ENCODE peak calls at places on chromosomes 4 and X, in six cellular contexts. T is activated CD8-positive, alpha-beta memory T cell treated with anti-CD3 and anti-CD28 coated beads, Interleukin-2, amount 10 ng/mL, durations not matched to agents 7 days and 5 days; M is stimulated activated naive CD8-positive, alpha-beta T cell treated with anti-CD3 and anti-CD28 coated beads, Interleukin-15, amount 100 ng/mL, for 72 hours; S is activated CD4-positive, alpha-beta T cell treated with anti-CD3 and anti-CD28 coated beads for 36 hours; E is right lobe of liver; L is activated CD8-positive, alpha-beta T cell treated with anti-CD3 and anti-CD28 coated beads, Interleukin-2, amount 10 ng/mL, durations not matched to agents 7 days and 5 days. G is an unnamed sample.

GRCh38 chr4:155248002-155248896 is 39.8 kb downstream of the NPY2R start:
- ATAC-seq in M (no peak), S (no peak), E (no peak), T (no peak), L (no peak), G (no peak)

GRCh38 chr4:171813195-171813955 is at the start of gene GALNTL6:
- ATAC-seq in M (peak), E (peak), T (no peak), L (no peak), S (no peak), G (no peak)

GRCh38 chr4:123415977-123416376 is 19.4 kb downstream of the SPRY1 start:
- ATAC-seq in E (no peak), S (peak), T (peak), L (peak), M (peak), G (peak)

GRCh38 chr4:54281060-54281781 is 52.1 kb downstream of the PDGFRA start:
- ATAC-seq in L (no peak), T (no peak), S (no peak), E (peak), M (no peak), G (no peak)

GRCh38 chr4:82528868-82529267 is 32.9 kb downstream of the TMEM150C start:
- ATAC-seq in L (no peak), T (no peak), S (no peak), M (no peak), E (peak), G (no peak)

GRCh38 chrX:48480142-48480541 is 4.1 kb downstream of the FTSJ1 start:
- ATAC-seq in M (no peak), S (no peak), L (no peak), E (no peak), T (no peak), G (no peak)

GRCh38 chr4:74794341-74794801 is at the start of gene BTC:
- ATAC-seq in E (peak), T (no peak), M (peak), L (peak), S (peak), G (no peak)

GRCh38 chr4:168483786-168484185 is 3.5 kb upstream of the DDX60L start:
- ATAC-seq in L (no peak), M (no peak), E (no peak), T (no peak), S (no peak), G (no peak)

GRCh38 chr4:95513022-95513421 is 35.8 kb downstream of the UNC5C start:
- ATAC-seq in L (no peak), E (no peak), M (no peak), T (no peak), S (no peak), G (no peak)

GRCh38 chrX:102154900-102155805 is 624 bp downstream of the BEX5 start:
- ATAC-seq in L (peak), M (peak), S (peak), E (peak), T (peak), G (peak)

GRCh38 chrX:57329008-57329407 is 42.5 kb downstream of the FAAH2 start:
- ATAC-seq in L (no peak), T (no peak), E (peak), S (no peak), M (no peak), G (no peak)

GRCh38 chr4:73021634-73022033 is 47.9 kb downstream of the COX18 start:
- ATAC-seq in E (peak), S (peak), L (no peak), T (no peak), M (peak), G (peak)

GRCh38 chr4:123158576-123158975 is 236.2 kb upstream of the NUDT6 start:
- ATAC-seq in M (no peak), T (no peak), E (no peak), S (no peak), L (no peak), G (no peak)

GRCh38 chr4:35286434-35286833 is 957.9 kb downstream of the ARAP2 start:
- ATAC-seq in T (no peak), E (no peak), M (no peak), S (no peak), L (no peak), G (no peak)

GRCh38 chrX:40734956-40735317 is 405 bp downstream of the MED14 start:
- ATAC-seq in E (peak), T (no peak), M (peak), S (peak), L (no peak), G (peak)

GRCh38 chrX:39616098-39616729 is 481.5 kb downstream of the BCOR start:
- ATAC-seq in T (no peak), S (no peak), M (no peak), L (no peak), E (no peak), G (no peak)

GRCh38 chr4:39120418-39120817 is 58.4 kb downstream of the KLHL5 start:
- ATAC-seq in L (no peak), M (no peak), S (no peak), T (no peak), E (no peak), G (no peak)

GRCh38 chr4:48603366-48604003 is 113.4 kb downstream of the ZAR1 start:
- ATAC-seq in S (no peak), L (no peak), M (no peak), T (no peak), E (peak), G (no peak)

GRCh38 chr4:169927280-169927679 is 98.9 kb downstream of the MFAP3L start:
- ATAC-seq in M (no peak), E (peak), T (no peak), S (no peak), L (no peak), G (no peak)